ENCODE peak calls at places on chromosomes 3 and 15, in four cellular contexts. O, F, K and W are unnamed samples.

GRCh38 chr3:107116251-107116650 is 261.0 kb upstream of the CCDC54 start:
- DNase-seq in F (no peak), K (no peak), O (no peak), W (no peak)

GRCh38 chr3:169836058-169836941 is 23.6 kb upstream of the LRRC34 start:
- DNase-seq in O (no peak), K (no peak), F (no peak), W (no peak)

GRCh38 chr3:136749106-136749505 is 3.1 kb downstream of the STAG1 start:
- DNase-seq in O (no peak), F (no peak), K (no peak), W (no peak)

GRCh38 chr15:49270541-49271421 is 100.7 kb downstream of the GALK2 start:
- DNase-seq in F (no peak), O (no peak), K (no peak), W (no peak)

GRCh38 chr3:170220871-170221270 is 1.4 kb upstream of the PRKCI start:
- DNase-seq in K (no peak), O (no peak), F (no peak), W (no peak)

GRCh38 chr3:160245261-160245800 is 20.1 kb downstream of the C3orf80 start:
- DNase-seq in O (no peak), K (no peak), F (no peak), W (no peak)

GRCh38 chr15:53869044-53869805 is 109.0 kb upstream of the UNC13C start:
- DNase-seq in O (no peak), K (no peak), F (no peak), W (no peak)

GRCh38 chr3:34582054-34582453 is 783.6 kb downstream of the PDCD6IP start:
- DNase-seq in K (no peak), F (no peak), O (no peak), W (no peak)

GRCh38 chr15:38069506-38069905 is 135.1 kb downstream of the TMCO5A start:
- DNase-seq in F (peak; percentile 77), K (no peak), O (peak; percentile 78), W (no peak)

GRCh38 chr15:38868326-38869114 is 303.9 kb upstream of the RASGRP1 start:
- DNase-seq in F (peak; percentile 79), K (no peak), O (peak; percentile 50), W (no peak)

GRCh38 chr15:35626984-35627383 is 81.0 kb upstream of the DPH6 start:
- DNase-seq in K (no peak), O (no peak), F (no peak), W (no peak)

GRCh38 chr3:155637567-155637966 is 107.3 kb downstream of the PLCH1 start:
- DNase-seq in O (no peak), F (no peak), K (no peak), W (no peak)

GRCh38 chr3:42979044-42979962 is at the start of gene GASK1A:
- DNase-seq in K (no peak), O (peak; percentile 37), F (no peak), W (no peak)

GRCh38 chr3:60217156-60217911 is 1033.9 kb downstream of the FHIT start:
- DNase-seq in K (no peak), O (no peak), F (no peak), W (no peak)

GRCh38 chr15:32700501-32701150 is 17.2 kb upstream of the GREM1 start:
- DNase-seq in O (peak; percentile 62), K (no peak), F (no peak), W (no peak)

GRCh38 chr3:148866261-148866660 is 1.2 kb downstream of the CPA3 start:
- DNase-seq in F (no peak), K (peak; percentile 15), O (no peak), W (no peak)

GRCh38 chr3:56975562-56975961 is 84.9 kb upstream of the SPATA12 start:
- DNase-seq in K (no peak), F (no peak), O (no peak), W (no peak)

GRCh38 chr3:152556731-152557254 is 278.1 kb upstream of the P2RY1 start:
- DNase-seq in F (no peak), O (no peak), K (no peak), W (no peak)

GRCh38 chr15:98800437-98801233 is 152.3 kb downstream of the IGF1R start:
- DNase-seq in F (no peak), K (peak; percentile 74), O (peak; percentile 47), W (peak; percentile 86)

GRCh38 chr15:51403072-51403878 is 61.8 kb downstream of the GLDN start:
- DNase-seq in O (no peak), F (no peak), K (no peak), W (no peak)

DNA sequence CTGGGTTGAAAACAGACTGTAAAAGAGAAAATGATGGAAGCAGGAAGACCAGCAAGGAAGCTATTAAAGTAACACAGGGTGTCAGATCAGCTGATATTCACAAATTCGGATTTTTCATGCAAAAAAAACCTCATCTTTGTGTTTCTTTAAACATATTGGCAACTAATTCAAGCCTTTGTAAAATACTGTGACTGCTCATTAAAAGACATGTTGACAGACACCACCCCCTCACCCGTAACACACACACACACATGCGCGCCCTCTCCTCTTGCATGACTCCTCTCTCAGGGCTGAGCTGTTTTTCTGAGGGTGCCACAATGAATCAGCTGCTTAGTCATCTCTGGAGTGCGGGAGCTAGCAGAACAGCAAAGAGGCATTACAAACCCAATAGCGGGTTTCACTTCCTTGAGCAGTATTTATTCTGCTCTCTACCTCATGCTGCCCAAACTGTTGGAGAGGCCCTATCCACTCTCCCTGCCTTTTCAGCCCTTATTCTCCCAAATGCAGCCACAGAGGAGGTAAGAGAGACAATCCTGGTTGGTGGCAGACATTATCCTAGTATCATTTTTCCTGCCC is 35.8 kb upstream of the CCDC80 start:
- DNase-seq in K (peak; percentile 33), O (peak; percentile 56), F (peak; percentile 76), W (no peak)
- TF ChIP-seq POLR2AphosphoS5 in K (no peak), O (no peak), F (no peak), W (no peak)

GRCh38 chr15:100528833-100529428 is at the start of gene CERS3:
- DNase-seq in O (no peak), F (no peak), K (no peak), W (no peak)

GRCh38 chr15:100520132-100520921 is 8.4 kb downstream of the CERS3 start:
- DNase-seq in F (no peak), K (no peak), O (no peak), W (no peak)

GRCh38 chr15:100529556-100529955 is 806 bp upstream of the CERS3 start:
- DNase-seq in O (no peak), K (no peak), F (no peak), W (no peak)

GRCh38 chr15:100521907-100522306 is 6.8 kb downstream of the CERS3 start:
- DNase-seq in F (no peak), K (no peak), O (no peak), W (no peak)

DNA sequence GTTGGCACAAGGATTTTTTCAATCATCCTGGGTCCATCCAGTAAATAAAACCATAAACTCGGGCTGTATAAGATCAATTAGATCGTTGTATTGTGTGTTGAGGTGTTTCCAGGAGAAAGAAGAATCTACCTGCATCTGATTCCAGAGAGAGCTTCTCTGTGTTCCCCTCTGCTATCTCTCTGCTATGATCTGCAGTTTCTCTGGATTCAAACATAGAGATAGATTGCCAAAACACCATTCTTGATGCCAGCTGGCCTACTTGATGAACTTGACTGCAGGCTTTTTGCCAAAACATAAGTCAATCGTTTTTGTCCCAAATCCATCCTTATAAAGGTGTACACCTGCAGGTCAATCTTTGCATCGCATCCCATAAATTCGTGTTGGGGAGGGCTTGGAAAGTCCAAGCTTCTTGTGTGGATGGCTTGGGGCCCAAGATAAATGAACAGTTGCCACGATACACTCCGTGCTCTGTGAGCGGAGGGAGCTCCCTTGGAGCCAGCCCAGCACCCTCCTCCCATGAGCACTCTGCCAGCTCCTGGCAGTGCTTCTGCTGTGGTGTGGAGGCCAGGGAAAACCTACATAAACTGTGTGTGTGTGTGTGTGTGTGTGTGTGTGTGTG is 2.7 kb downstream of the CERS3 start:
- DNase-seq in K (no peak), F (peak; percentile 72), O (peak; percentile 42), W (no peak)
- TF ChIP-seq POLR2AphosphoS5 in K (no peak), F (no peak), O (no peak), W (no peak)

GRCh38 chr15:40595773-40596172 is 1.7 kb downstream of the KNL1 start:
- DNase-seq in F (no peak), K (no peak), O (no peak), W (no peak)

GRCh38 chr15:40593130-40593529 is 919 bp upstream of the KNL1 start:
- DNase-seq in O (no peak), K (no peak), F (no peak), W (no peak)

GRCh38 chr15:40595219-40595618 is 1.2 kb downstream of the KNL1 start:
- DNase-seq in K (no peak), F (no peak), O (no peak), W (no peak)

GRCh38 chr15:40593588-40594428 is at the start of gene KNL1:
- DNase-seq in K (peak; percentile 85), O (peak; percentile 94), F (peak; percentile 94), W (peak; percentile 97)

GRCh38 chr15:40594429-40594836 is 384 bp downstream of the KNL1 start:
- DNase-seq in K (peak; percentile 17), O (peak; percentile 64), F (peak; percentile 66), W (no peak)
- TF ChIP-seq POLR2AphosphoS5 in K (peak; percentile 14), O (no peak), F (no peak), W (no peak)

DNA sequence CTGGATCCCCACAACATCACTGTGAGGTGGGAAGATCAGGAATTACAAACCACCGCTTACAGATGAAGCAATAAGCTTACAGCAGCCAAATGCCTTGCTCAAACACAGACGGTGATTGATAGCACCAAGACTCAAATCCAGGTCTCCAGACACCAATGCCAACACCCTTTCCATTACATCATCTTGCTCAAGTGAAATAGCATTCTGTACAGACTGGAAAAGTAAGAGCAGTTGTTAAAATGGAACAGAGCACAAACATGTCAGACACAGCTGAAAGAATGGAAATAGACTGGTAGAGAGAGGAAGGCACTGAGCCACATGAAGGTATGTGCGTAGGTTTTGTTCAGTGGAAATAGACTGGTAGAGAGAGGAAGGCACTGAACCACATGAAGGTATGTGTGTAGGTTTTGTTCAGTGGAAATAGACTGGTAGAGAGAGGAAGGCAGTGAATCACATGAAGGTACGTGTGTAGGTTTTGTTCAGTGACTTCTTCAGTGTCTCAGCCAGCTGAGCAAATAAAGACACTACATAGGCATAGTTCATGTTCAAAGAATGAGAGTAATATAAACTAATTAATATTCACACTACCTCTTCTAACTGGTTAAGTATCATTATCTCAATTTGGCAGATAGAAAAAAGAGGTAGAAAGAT is 15.6 kb downstream of the CLDN1 start:
- DNase-seq in K (no peak), O (no peak), F (no peak), W (no peak)
- TF ChIP-seq POLR2AphosphoS5 in K (no peak), O (peak; percentile 49), F (peak; percentile 57), W (no peak)

DNA sequence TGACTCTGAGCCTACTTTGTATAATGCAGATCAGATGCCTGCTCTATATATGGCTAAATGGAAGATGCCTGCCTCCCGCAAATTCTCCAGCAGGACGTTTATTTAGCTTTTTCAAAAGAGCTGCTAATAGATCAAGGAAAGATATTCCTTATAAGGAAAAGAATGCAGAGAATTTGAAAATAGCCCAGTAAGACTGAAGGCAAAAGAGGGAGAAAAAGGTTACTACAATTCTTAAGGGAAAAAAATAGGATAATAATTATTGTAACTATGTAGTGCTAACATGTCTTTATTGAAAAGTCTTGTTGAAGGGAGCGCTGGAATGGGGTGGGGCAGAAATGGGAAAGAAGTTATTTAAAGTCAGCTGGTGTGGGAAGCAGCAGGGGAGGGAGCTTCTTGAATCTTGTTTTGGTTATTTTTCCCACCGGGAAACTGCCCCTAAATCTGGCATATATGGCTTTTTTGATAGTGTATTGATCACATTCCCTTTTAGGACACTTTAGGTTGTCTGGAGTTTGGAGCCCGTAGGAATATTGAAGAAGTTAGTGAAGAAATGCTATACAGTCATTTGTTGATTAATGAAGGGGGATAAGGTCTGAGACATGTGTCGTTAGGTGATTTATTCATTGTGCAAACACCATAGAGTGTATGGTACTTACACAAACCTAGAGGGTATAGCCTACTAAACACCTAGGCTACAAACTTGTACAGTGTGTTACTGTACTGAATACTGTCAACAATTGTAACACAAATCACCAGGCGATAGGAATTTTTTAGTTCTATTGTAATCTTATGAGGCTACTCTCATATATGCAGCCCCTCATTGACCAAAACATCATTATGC is 3.1 kb downstream of the TPM1 start:
- DNase-seq in K (no peak), O (no peak), F (no peak), W (no peak)
- TF ChIP-seq POLR2AphosphoS5 in K (peak; percentile 63), O (peak; percentile 55), F (no peak), W (no peak)